ENCODE peak calls at places on chromosomes 12 and 14, in six cellular contexts. L is NCI-H524; C is iris pigment epithelial cell; V is stimulated activated CD8-positive, alpha-beta memory T cell treated with anti-CD3 and anti-CD28 coated beads, Interleukin-4, amount 100 ng/mL, for 1 hour; G is mesothelial cell of epicardium; F is Panc1. X is an unnamed sample.
A peak's percentile ranks its signal among the peaks of the same experiment; 100 is the strongest.

GRCh38 chr14:45811155-45811554 is 558.2 kb upstream of the MIS18BP1 start:
- DNase-seq in L (peak; percentile 43), C (no peak), V (no peak), G (no peak), F (no peak), X (no peak)

GRCh38 chr14:21771671-21772070 is 98.1 kb upstream of the OR4E1 start:
- DNase-seq in L (no peak), C (no peak), V (no peak), G (no peak), F (no peak), X (no peak)

GRCh38 chr12:46414591-46415268 is 42.2 kb upstream of the SLC38A2 start:
- DNase-seq in L (no peak), C (no peak), V (no peak), G (no peak), F (no peak), X (no peak)

GRCh38 chr12:114820773-114821172 is 136.8 kb upstream of the TBX3 start:
- DNase-seq in L (no peak), C (no peak), V (no peak), G (no peak), F (no peak), X (no peak)

GRCh38 chr12:90234455-90234854 is 525.8 kb upstream of the ATP2B1 start:
- DNase-seq in L (peak; percentile 8), C (peak; percentile 27), V (no peak), G (no peak), F (no peak), X (no peak)

GRCh38 chr12:93243689-93244513 is 133.8 kb upstream of the NUDT4 start:
- DNase-seq in L (peak; percentile 33), C (peak; percentile 93), V (no peak), G (peak; percentile 34), F (no peak), X (no peak)

GRCh38 chr12:117360222-117360550 is 1.2 kb downstream of the NOS1 start:
- DNase-seq in L (no peak), C (no peak), V (no peak), G (no peak), F (no peak), X (no peak)

GRCh38 chr14:77059276-77059934 is 30.9 kb upstream of the IRF2BPL start:
- DNase-seq in L (no peak), C (peak; percentile 94), V (no peak), G (no peak), F (no peak), X (peak; percentile 24)

GRCh38 chr14:92922883-92923743 is at the start of gene CHGA:
- DNase-seq in L (peak; percentile 91), C (peak; percentile 37), V (no peak), G (peak; percentile 75), F (no peak), X (peak; percentile 9)

GRCh38 chr12:96710127-96710745 is 196.8 kb upstream of the NEDD1 start:
- DNase-seq in L (no peak), C (no peak), V (no peak), G (no peak), F (no peak), X (no peak)

GRCh38 chr14:52338282-52338681 is 24.2 kb downstream of the PTGER2 start:
- DNase-seq in L (peak; percentile 95), C (peak; percentile 87), V (no peak), G (no peak), F (peak; percentile 58), X (no peak)

X was measured in activated T-helper 9 cell treated with anti-CD3 and anti-CD28 coated beads, Interleukin-2, amount 50 U/mL, for 16 hours.